ENCODE peak calls at places on chromosomes 12 and 14, in five cellular contexts. One of them, this sample, is unnamed.
A peak's percentile ranks its signal among the peaks of the same experiment; 100 is the strongest.

GRCh38 chr14:93064411-93065271 is 51.1 kb downstream of the ITPK1 start:
- DNase-seq in uterus: peak; percentile 65
- DNase-seq in cardiac fibroblast: no peak
- DNase-seq in esophagus squamous epithelium: no peak
- DNase-seq in kidney: peak; percentile 70
- DNase-seq in this sample: peak; percentile 82

GRCh38 chr14:36498938-36499337 is 21.1 kb downstream of the NKX2-1 start:
- DNase-seq in cardiac fibroblast: no peak
- DNase-seq in uterus: no peak
- DNase-seq in kidney: no peak
- DNase-seq in esophagus squamous epithelium: no peak
- DNase-seq in this sample: no peak

GRCh38 chr14:88069677-88070076 is 64.7 kb downstream of the GPR65 start:
- DNase-seq in esophagus squamous epithelium: no peak
- DNase-seq in cardiac fibroblast: no peak
- DNase-seq in kidney: no peak
- DNase-seq in uterus: no peak
- DNase-seq in this sample: no peak

GRCh38 chr14:34461334-34462131 is 507 bp downstream of the SPTSSA start:
- DNase-seq in kidney: peak; percentile 77
- DNase-seq in esophagus squamous epithelium: no peak
- DNase-seq in uterus: peak; percentile 41
- DNase-seq in cardiac fibroblast: peak; percentile 55
- DNase-seq in this sample: peak; percentile 53

GRCh38 chr14:65170768-65171251 is 68.5 kb upstream of the MAX start:
- DNase-seq in esophagus squamous epithelium: no peak
- DNase-seq in uterus: no peak
- DNase-seq in kidney: no peak
- DNase-seq in cardiac fibroblast: peak; percentile 87
- DNase-seq in this sample: peak; percentile 81

GRCh38 chr14:34649344-34649743 is 19.4 kb upstream of the SNX6 start:
- DNase-seq in uterus: no peak
- DNase-seq in kidney: no peak
- DNase-seq in cardiac fibroblast: peak; percentile 79
- DNase-seq in esophagus squamous epithelium: no peak
- DNase-seq in this sample: peak; percentile 95

GRCh38 chr12:8154526-8154925 is 2.3 kb upstream of the ZNF705A start:
- DNase-seq in kidney: no peak
- DNase-seq in esophagus squamous epithelium: no peak
- DNase-seq in uterus: no peak
- DNase-seq in cardiac fibroblast: no peak
- DNase-seq in this sample: no peak

GRCh38 chr12:16531623-16532022 is 74.3 kb downstream of the LMO3 start:
- DNase-seq in uterus: no peak
- DNase-seq in esophagus squamous epithelium: no peak
- DNase-seq in cardiac fibroblast: no peak
- DNase-seq in kidney: no peak
- DNase-seq in this sample: no peak

GRCh38 chr12:124847113-124847512 is 16.6 kb downstream of the SCARB1 start:
- DNase-seq in cardiac fibroblast: no peak
- DNase-seq in uterus: no peak
- DNase-seq in kidney: no peak
- DNase-seq in esophagus squamous epithelium: no peak
- DNase-seq in this sample: no peak

GRCh38 chr12:54680374-54680773 is 32.2 kb upstream of the DCD start:
- DNase-seq in kidney: no peak
- DNase-seq in esophagus squamous epithelium: no peak
- DNase-seq in uterus: no peak
- DNase-seq in cardiac fibroblast: no peak
- DNase-seq in this sample: peak; percentile 20

GRCh38 chr14:104205781-104206180 is 67.4 kb downstream of the KIF26A start:
- DNase-seq in cardiac fibroblast: no peak
- DNase-seq in uterus: no peak
- DNase-seq in kidney: no peak
- DNase-seq in esophagus squamous epithelium: no peak
- DNase-seq in this sample: no peak

GRCh38 chr14:24103451-24103850 is 9.3 kb downstream of the PCK2 start:
- DNase-seq in uterus: no peak
- DNase-seq in cardiac fibroblast: no peak
- DNase-seq in kidney: no peak
- DNase-seq in esophagus squamous epithelium: no peak
- DNase-seq in this sample: no peak

GRCh38 chr12:2890001-2890387 is 697 bp upstream of the TULP3 start:
- DNase-seq in cardiac fibroblast: no peak
- DNase-seq in kidney: no peak
- DNase-seq in esophagus squamous epithelium: no peak
- DNase-seq in uterus: no peak
- DNase-seq in this sample: no peak

GRCh38 chr12:2893007-2893406 is 2.3 kb downstream of the TULP3 start:
- DNase-seq in kidney: no peak
- DNase-seq in esophagus squamous epithelium: no peak
- DNase-seq in cardiac fibroblast: peak; percentile 84
- DNase-seq in uterus: peak; percentile 42
- DNase-seq in this sample: peak; percentile 96

GRCh38 chr12:2891240-2892053 is 756 bp downstream of the TULP3 start:
- DNase-seq in uterus: peak; percentile 55
- DNase-seq in kidney: peak; percentile 86
- DNase-seq in cardiac fibroblast: peak; percentile 74
- DNase-seq in esophagus squamous epithelium: no peak
- DNase-seq in this sample: peak; percentile 79

GRCh38 chr12:2890388-2891239 is at the start of gene TULP3:
- DNase-seq in uterus: peak; percentile 99
- DNase-seq in cardiac fibroblast: peak; percentile 98
- DNase-seq in kidney: peak; percentile 100
- DNase-seq in esophagus squamous epithelium: peak; percentile 82
- DNase-seq in this sample: peak; percentile 96

GRCh38 chr12:2892246-2892645 is 1.6 kb downstream of the TULP3 start:
- DNase-seq in esophagus squamous epithelium: no peak
- DNase-seq in uterus: no peak
- DNase-seq in kidney: no peak
- DNase-seq in cardiac fibroblast: no peak
- DNase-seq in this sample: peak; percentile 82
- H3K4me3 ChIP-seq in esophagus squamous epithelium: no peak overlapping the region
- H3K4me3 ChIP-seq in uterus: peak overlapping the region; percentile 68
- H3K4me3 ChIP-seq in kidney: peak overlapping the region; percentile 81
- H3K4me3 ChIP-seq in cardiac fibroblast: peak overlapping the region; percentile 97
- H3K4me3 ChIP-seq in this sample: peak overlapping the region; percentile 91

DNA sequence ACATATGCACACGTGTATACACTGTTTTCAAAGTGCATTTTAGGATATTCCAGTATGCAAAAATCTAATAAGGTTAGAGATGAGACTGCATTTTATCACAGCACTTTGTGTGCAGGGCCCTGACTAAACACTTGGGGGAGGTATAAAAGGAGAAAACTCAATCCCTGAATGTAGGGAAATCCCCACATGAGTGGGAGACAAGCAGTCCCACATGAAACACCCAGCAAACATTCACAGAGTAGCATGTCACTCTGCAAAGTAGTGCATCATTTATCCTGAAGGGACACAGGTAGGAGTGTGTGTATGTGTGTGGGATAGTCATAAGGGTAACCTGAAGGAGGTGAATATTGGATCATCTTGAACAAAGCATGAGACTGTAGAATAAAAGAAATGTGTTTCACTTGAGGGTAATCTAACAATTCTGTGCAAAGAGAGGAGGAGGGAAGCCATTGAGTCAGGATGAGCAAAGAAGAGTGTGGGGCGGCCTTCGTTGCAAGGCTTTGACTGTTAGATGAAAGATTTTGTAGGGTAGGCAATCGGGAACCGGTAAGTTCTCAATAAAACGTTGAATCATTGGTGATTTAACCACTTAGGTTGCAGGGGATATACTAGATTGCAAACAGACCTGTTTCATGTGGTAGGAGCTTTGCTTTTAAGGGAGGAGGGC is 2.9 kb downstream of the PRPF40B start:
- DNase-seq in uterus: no peak
- DNase-seq in cardiac fibroblast: no peak
- DNase-seq in kidney: no peak
- DNase-seq in esophagus squamous epithelium: no peak
- DNase-seq in this sample: peak; percentile 20
- TF ChIP-seq CTCF in uterus: no peak
- TF ChIP-seq CTCF in cardiac fibroblast: peak; percentile 32
- TF ChIP-seq CTCF in kidney: no peak
- TF ChIP-seq CTCF in esophagus squamous epithelium: peak; percentile 9
- TF ChIP-seq CTCF in this sample: peak; percentile 15

DNA sequence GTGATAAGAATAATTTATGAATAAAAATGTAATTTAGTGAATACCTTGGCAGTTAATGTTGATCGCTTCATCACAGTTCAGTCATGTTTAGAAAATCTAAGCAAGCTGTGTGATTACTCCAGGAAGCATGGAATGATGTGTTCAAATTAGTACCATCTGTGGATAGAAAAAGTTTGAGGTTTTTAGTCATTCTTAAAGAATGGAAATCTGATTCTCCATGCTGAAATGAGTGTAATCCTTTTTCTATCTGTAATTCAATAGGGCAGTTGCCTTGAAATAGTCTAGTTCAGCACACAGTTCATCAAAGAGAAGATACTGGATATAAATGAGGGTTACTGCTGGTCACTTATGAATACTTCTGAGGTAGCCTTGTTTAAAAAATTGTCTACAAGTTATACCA is 127.2 kb upstream of the MYF6 start:
- DNase-seq in kidney: no peak
- DNase-seq in uterus: no peak
- DNase-seq in esophagus squamous epithelium: no peak
- DNase-seq in cardiac fibroblast: peak; percentile 73
- DNase-seq in this sample: peak; percentile 97
- H3K4me3 ChIP-seq in kidney: no peak overlapping the region
- H3K4me3 ChIP-seq in uterus: no peak overlapping the region
- H3K4me3 ChIP-seq in esophagus squamous epithelium: no peak overlapping the region
- H3K4me3 ChIP-seq in cardiac fibroblast: peak overlapping the region; percentile 38
- H3K4me3 ChIP-seq in this sample: peak overlapping the region; percentile 44

DNA sequence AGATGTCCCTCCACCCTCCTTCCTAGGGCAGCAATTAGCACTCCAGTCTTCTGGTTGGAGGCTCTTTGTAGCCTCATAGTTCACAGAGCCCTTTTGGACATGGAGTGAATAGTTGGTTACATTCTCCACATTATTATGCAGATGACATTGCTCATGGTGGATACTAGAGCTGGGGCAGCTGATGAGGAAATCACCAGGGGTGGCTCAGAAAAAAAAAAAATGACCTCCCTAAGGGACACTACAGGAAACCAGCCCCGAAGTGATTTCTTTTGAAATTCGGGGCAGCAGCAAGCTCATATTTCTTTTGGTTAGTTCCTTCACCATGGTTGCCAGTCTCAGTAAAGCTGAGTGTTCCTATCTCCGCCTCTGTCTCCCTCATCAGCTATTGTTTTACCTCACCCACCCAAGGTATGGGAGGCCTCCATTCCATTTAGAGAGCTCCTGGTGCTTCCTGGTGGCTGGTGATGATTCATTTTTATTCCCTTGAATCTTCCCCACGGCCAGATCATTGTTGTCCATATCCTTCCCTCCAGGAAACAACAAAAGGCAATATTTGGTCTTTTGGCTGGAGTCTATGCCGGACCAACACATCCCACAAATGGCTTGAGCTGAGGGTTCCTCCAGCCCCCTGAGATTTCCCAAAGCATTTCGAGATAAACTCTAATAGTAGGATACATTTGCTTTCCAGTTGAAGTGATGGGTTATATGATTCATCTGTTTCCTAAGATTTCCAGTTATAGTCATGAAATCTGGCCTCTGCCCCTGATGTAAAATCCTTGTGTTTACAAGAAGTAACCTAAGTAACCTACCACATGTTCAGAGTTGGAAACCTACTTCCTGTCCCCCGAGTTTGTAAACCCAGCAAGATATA is 56.2 kb upstream of the NID2 start:
- DNase-seq in kidney: no peak
- DNase-seq in uterus: no peak
- DNase-seq in cardiac fibroblast: peak; percentile 93
- DNase-seq in esophagus squamous epithelium: no peak
- DNase-seq in this sample: peak; percentile 93
- TF ChIP-seq CTCF in kidney: no peak
- TF ChIP-seq CTCF in uterus: no peak
- TF ChIP-seq CTCF in cardiac fibroblast: no peak
- TF ChIP-seq CTCF in esophagus squamous epithelium: no peak
- TF ChIP-seq CTCF in this sample: no peak

This sample was measured in fibroblast of mammary gland.